ENCODE peak calls at places on chromosomes 3 and 15, in four cellular contexts. K, T, Y and W are unnamed samples.

GRCh38 chr3:161969867-161970266 is 473.3 kb downstream of the OTOL1 start:
- DNase-seq in Y (no peak), K (no peak), T (no peak), W (no peak)

GRCh38 chr3:185264849-185265553 is 11.2 kb upstream of the EHHADH start:
- DNase-seq in K (no peak), Y (no peak), T (no peak), W (no peak)

GRCh38 chr3:59751606-59752005 is 701.8 kb upstream of the CFAP20DC start:
- DNase-seq in Y (no peak), T (no peak), K (no peak), W (no peak)

GRCh38 chr3:127779747-127780146 is 42.6 kb downstream of the MGLL start:
- DNase-seq in Y (no peak), T (no peak), K (no peak), W (no peak)

GRCh38 chr3:105979961-105980360 is 111.1 kb upstream of the CBLB start:
- DNase-seq in T (no peak), Y (no peak), K (no peak), W (no peak)

GRCh38 chr3:105747056-105747455 is 121.8 kb downstream of the CBLB start:
- DNase-seq in Y (no peak), K (no peak), T (no peak), W (no peak)

GRCh38 chr3:195909645-195910498 is 1.5 kb upstream of the TNK2 start:
- DNase-seq in K (peak; percentile 94), T (peak; percentile 58), Y (peak; percentile 99), W (peak; percentile 23)

GRCh38 chr3:189049458-189050231 is 122.1 kb upstream of the TPRG1 start:
- DNase-seq in T (no peak), K (no peak), Y (no peak), W (no peak)

GRCh38 chr15:45641374-45641778 is 6.5 kb downstream of the SQOR start:
- DNase-seq in K (no peak), Y (no peak), T (peak; percentile 95), W (no peak)

GRCh38 chr15:39786444-39787056 is 3.9 kb upstream of the FSIP1 start:
- DNase-seq in Y (peak; percentile 66), K (peak; percentile 61), T (peak; percentile 47), W (peak; percentile 22)

GRCh38 chr3:17973559-17973906 is 231.1 kb upstream of the TBC1D5 start:
- DNase-seq in Y (no peak), K (no peak), T (peak; percentile 7), W (no peak)

GRCh38 chr15:34473840-34474239 is 36.2 kb upstream of the GOLGA8A start:
- DNase-seq in K (no peak), Y (no peak), T (no peak), W (no peak)

GRCh38 chr3:131755380-131755779 is 252.6 kb upstream of the MRPL3 start:
- DNase-seq in Y (no peak), T (no peak), K (no peak), W (no peak)

GRCh38 chr3:112132975-112133448 is at the start of gene GCSAM:
- DNase-seq in T (no peak), Y (no peak), K (no peak), W (no peak)

GRCh38 chr3:116285781-116286180 is 159.5 kb downstream of the LSAMP start:
- DNase-seq in T (no peak), Y (no peak), K (no peak), W (no peak)

GRCh38 chr3:192571197-192571791 is 156.0 kb downstream of the FGF12 start:
- DNase-seq in T (no peak), Y (peak; percentile 15), K (peak; percentile 1), W (no peak)

GRCh38 chr3:150721285-150722130 is 17.8 kb upstream of the ERICH6 start:
- DNase-seq in T (peak; percentile 67), Y (peak; percentile 73), K (peak; percentile 76), W (peak; percentile 45)

GRCh38 chr15:80031841-80032240 is 27.6 kb upstream of the ZFAND6 start:
- DNase-seq in K (no peak), Y (no peak), T (no peak), W (no peak)

GRCh38 chr15:85750319-85750806 is 44.4 kb downstream of the KLHL25 start:
- DNase-seq in K (no peak), T (no peak), Y (no peak), W (no peak)

GRCh38 chr3:141280086-141280485 is 48.5 kb downstream of the PXYLP1 start:
- DNase-seq in Y (no peak), T (no peak), K (no peak), W (no peak)

GRCh38 chr3:59608356-59608755 is 558.5 kb upstream of the CFAP20DC start:
- DNase-seq in T (no peak), K (no peak), Y (no peak), W (no peak)

GRCh38 chr3:20080956-20081554 is 40.8 kb downstream of the KAT2B start:
- DNase-seq in T (peak; percentile 40), Y (peak; percentile 50), K (peak; percentile 63), W (no peak)

DNA sequence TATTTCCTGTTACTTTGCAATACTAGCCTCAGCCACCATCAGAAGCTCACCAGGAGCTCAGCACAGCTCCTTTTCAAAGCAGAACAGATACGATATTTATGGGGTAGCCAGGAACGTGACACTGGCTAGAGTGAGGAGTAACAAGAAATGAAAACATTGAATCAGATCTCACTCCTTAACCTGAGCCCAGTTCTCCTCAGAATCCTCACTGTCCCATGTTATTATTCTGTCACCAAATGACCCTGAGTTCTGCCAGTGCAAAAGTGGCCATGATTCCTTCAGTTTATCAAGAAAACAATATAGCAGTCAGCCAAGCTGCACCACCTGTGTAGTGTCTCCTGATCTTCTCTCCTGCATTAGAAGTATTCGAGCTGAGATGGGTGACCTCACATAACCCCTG is 956.7 kb downstream of the TUSC7 start:
- DNase-seq in Y (no peak), K (no peak), T (no peak), W (no peak)
- H3K4me2 ChIP-seq in Y (no peak overlapping the region), K (no peak overlapping the region), T (no peak overlapping the region), W (no peak overlapping the region)

DNA sequence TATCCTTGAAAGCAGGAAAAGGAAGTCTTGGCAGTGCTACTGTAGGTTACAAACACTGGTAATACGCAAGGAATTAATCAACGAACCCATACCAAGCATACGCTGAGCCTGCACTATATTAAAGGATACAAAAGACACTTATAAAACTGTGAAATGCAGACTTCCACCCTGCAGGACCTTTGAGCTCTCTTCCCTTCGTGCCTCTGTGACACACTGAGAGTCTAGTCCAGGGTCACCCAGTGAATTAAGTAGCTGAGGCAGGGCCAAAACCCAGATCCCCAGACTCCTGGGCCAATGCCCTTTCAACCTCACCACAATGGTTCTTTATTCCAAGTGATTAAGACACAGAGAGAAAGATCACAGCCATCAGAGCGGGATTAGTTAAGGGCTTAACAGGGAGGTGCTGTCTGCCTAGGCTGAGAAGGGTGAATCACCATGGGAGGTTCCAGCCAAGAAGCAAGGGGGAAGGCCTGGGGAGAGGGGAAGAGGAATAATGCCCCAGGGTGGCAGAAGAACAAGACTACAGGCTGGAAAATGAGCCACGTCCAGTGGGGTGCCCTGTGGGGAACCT is 6.8 kb downstream of the ANXA2 start:
- DNase-seq in K (peak; percentile 51), T (peak; percentile 88), Y (no peak), W (peak; percentile 87)
- TF ChIP-seq ELF1 in K (no peak), T (no peak), Y (no peak), W (no peak)

DNA sequence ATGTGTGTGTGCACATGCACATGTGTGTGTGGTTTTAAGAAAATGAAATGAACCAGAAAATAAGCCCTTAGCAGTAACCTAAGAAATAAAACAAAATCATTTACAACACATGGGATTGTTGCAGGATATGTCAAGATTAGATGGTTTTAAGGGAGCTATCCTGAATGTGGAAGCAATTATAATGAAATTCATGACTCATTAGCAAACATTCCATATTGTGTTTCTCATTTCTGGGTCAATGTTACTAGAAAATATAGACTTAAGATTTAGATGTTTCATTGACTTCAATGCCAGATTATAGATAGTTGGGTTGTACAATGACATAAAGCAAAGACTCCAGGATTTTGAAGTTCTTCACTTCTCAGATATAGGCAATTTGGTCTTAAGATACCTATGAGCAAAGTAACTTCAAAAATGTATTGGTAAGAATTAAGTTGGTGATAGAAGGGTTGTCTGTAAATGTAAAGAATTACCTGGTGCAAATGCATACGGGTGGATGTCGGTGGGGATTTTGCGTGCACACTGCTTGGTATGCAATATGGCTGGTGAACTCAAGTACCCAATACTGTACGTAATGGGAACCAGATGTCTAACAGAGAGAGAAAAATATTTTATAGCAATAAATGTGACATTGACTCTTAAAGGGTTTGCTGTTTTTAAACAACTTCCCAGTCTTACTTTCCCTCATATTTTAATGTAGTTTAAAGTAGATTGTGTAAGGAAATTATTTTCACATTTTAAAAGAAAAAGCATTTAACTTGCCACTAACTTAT is 53.9 kb upstream of the NR2F2 start:
- DNase-seq in Y (no peak), K (no peak), T (no peak), W (no peak)
- H3K4me2 ChIP-seq in Y (no peak overlapping the region), K (no peak overlapping the region), T (no peak overlapping the region), W (peak overlapping the region; percentile 22)

DNA sequence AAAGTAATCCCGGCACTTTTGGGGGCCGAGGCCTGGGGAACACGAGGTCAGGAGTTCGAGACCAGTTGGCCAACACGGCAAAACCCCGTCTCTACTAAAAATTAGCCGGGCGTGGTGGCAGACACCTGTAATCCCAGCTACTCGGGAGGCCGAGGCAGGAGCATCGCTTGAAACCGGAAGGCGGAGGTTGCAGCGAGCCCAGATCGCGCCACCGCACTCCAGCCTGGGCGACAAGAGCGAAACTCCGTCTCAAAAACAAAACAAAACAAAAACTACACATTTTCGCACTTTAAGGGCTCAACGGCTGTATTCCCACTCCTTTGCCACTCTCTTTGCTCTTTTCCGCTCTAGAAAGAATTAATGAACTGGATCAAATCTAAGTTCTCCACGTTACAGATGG is 763 bp upstream of the TRNT1 start:
- DNase-seq in Y (no peak), T (no peak), K (no peak), W (no peak)
- TF ChIP-seq ELF1 in Y (no peak), T (no peak), K (no peak), W (no peak)

GRCh38 chr3:24046214-24046613 is 101.1 kb downstream of the NR1D2 start:
- DNase-seq in Y (no peak), T (no peak), K (no peak), W (no peak)
- H3K4me2 ChIP-seq in Y (no peak overlapping the region), T (no peak overlapping the region), K (no peak overlapping the region), W (no peak overlapping the region)

GRCh38 chr3:36991923-36992805 is 767 bp downstream of the EPM2AIP1 start:
- DNase-seq in K (peak; percentile 75), T (peak; percentile 46), Y (no peak), W (no peak)

GRCh38 chr3:36989568-36989967 is 3.4 kb downstream of the EPM2AIP1 start:
- DNase-seq in T (no peak), K (no peak), Y (no peak), W (no peak)

GRCh38 chr3:36991147-36991546 is 1.8 kb downstream of the EPM2AIP1 start:
- DNase-seq in Y (no peak), K (no peak), T (no peak), W (no peak)

GRCh38 chr3:36989000-36989399 is 3.9 kb downstream of the EPM2AIP1 start:
- DNase-seq in T (no peak), K (no peak), Y (no peak), W (no peak)

GRCh38 chr3:36988336-36988735 is 4.6 kb downstream of the EPM2AIP1 start:
- DNase-seq in T (no peak), Y (no peak), K (no peak), W (no peak)
- TF ChIP-seq ELF1 in T (no peak), Y (no peak), K (no peak), W (no peak)

GRCh38 chr3:172614340-172615274 is 91.4 kb upstream of the TNFSF10 start:
- DNase-seq in K (no peak), T (no peak), Y (no peak), W (no peak)

GRCh38 chr3:172615296-172615695 is 92.1 kb upstream of the TNFSF10 start:
- DNase-seq in T (no peak), Y (no peak), K (no peak), W (no peak)

GRCh38 chr3:172617013-172617706 is 93.7 kb downstream of the NCEH1 start:
- DNase-seq in T (peak; percentile 61), K (peak; percentile 26), Y (no peak), W (no peak)

GRCh38 chr3:172616061-172616461 is 92.8 kb upstream of the TNFSF10 start:
- DNase-seq in Y (no peak), T (no peak), K (no peak), W (no peak)

GRCh38 chr3:172617976-172618375 is 92.9 kb downstream of the NCEH1 start:
- DNase-seq in Y (no peak), K (no peak), T (no peak), W (no peak)
- H3K4me2 ChIP-seq in Y (no peak overlapping the region), K (no peak overlapping the region), T (no peak overlapping the region), W (no peak overlapping the region)